ENCODE peak calls at places on chromosomes 5 and 9, in seven cellular contexts. X, F, A, V, C, O and T are unnamed samples.

GRCh38 chr9:81314525-81314924 is 374.8 kb downstream of the TLE1 start:
- DNase-seq in V (no peak), F (no peak), O (peak), X (no peak), A (no peak), C (no peak), T (no peak)

GRCh38 chr5:140165921-140166270 is 9.1 kb upstream of the CYSTM1 start:
- DNase-seq in F (no peak), C (no peak), V (no peak), O (no peak), A (no peak), X (no peak), T (no peak)

GRCh38 chr9:109349431-109349846 is 28.6 kb upstream of the EPB41L4B start:
- DNase-seq in V (no peak), O (peak), X (no peak), A (no peak), F (no peak), C (no peak), T (no peak)

GRCh38 chr9:114631166-114631565 is 20.1 kb downstream of the TMEM268 start:
- DNase-seq in X (no peak), F (no peak), C (no peak), O (no peak), A (no peak), V (no peak), T (no peak)

GRCh38 chr5:61246768-61247307 is 84.6 kb upstream of the SMIM15 start:
- DNase-seq in O (no peak), F (no peak), V (no peak), C (no peak), A (no peak), X (no peak), T (no peak)

GRCh38 chr5:86709157-86709881 is 91.6 kb downstream of the COX7C start:
- DNase-seq in X (no peak), C (no peak), V (no peak), F (peak), O (no peak), A (no peak), T (no peak)

GRCh38 chr9:19255112-19255511 is 24.6 kb downstream of the DENND4C start:
- DNase-seq in F (no peak), X (no peak), V (no peak), C (no peak), O (no peak), A (no peak), T (no peak)

GRCh38 chr5:56270058-56270457 is 36.9 kb upstream of the ANKRD55 start:
- DNase-seq in V (no peak), X (no peak), F (no peak), O (no peak), C (peak), A (no peak), T (peak)

GRCh38 chr9:133979921-133980863 is 11.9 kb downstream of the VAV2 start:
- DNase-seq in A (no peak), V (no peak), X (no peak), C (peak), O (peak), F (no peak), T (no peak)

GRCh38 chr5:28580616-28581015 is 1542.2 kb upstream of the CDH9 start:
- DNase-seq in O (no peak), V (no peak), F (no peak), A (no peak), X (no peak), C (no peak), T (no peak)

GRCh38 chr5:179143446-179143845 is 83.3 kb downstream of the ZNF354C start:
- DNase-seq in X (peak), V (no peak), O (no peak), A (no peak), F (no peak), C (peak), T (no peak)
- TF ChIP-seq CTCF in X (peak), V (no peak), O (no peak), A (no peak), F (no peak), C (peak), T (no peak)

GRCh38 chr5:111256128-111256527 is 31.9 kb downstream of the CAMK4 start:
- DNase-seq in O (no peak), X (no peak), A (no peak), V (no peak), F (no peak), C (no peak), T (no peak)

GRCh38 chr5:111254613-111255012 is 30.4 kb downstream of the CAMK4 start:
- DNase-seq in V (no peak), F (no peak), A (no peak), O (no peak), C (peak), X (no peak), T (no peak)

GRCh38 chr5:111251941-111252340 is 27.8 kb downstream of the CAMK4 start:
- DNase-seq in C (no peak), V (no peak), X (no peak), F (no peak), A (no peak), O (no peak), T (no peak)

GRCh38 chr5:111248571-111248970 is 24.4 kb downstream of the CAMK4 start:
- DNase-seq in C (no peak), F (no peak), A (no peak), X (no peak), O (no peak), V (no peak), T (no peak)

GRCh38 chr5:111252799-111253564 is 28.8 kb downstream of the CAMK4 start:
- DNase-seq in X (no peak), V (no peak), O (no peak), F (no peak), C (peak), A (no peak), T (no peak)
- H3K4me3 ChIP-seq in X (no peak), V (no peak), O (no peak), F (no peak), C (peak), A (no peak), T (no peak)

GRCh38 chr9:129177443-129177790 is 644 bp downstream of the IER5L start:
- DNase-seq in F (no peak), V (no peak), C (no peak), O (no peak), A (no peak), X (peak), T (no peak)

GRCh38 chr9:129177791-129178578 is at the start of gene IER5L:
- DNase-seq in X (peak), A (peak), O (peak), C (peak), F (peak), V (peak), T (peak)

GRCh38 chr9:129178983-129179382 is 922 bp upstream of the IER5L start:
- DNase-seq in O (peak), V (no peak), X (peak), C (no peak), F (no peak), A (peak), T (peak)

GRCh38 chr9:129176786-129177442 is 1.1 kb downstream of the IER5L start:
- DNase-seq in X (peak), O (peak), V (peak), C (peak), F (peak), A (peak), T (peak)

DNA sequence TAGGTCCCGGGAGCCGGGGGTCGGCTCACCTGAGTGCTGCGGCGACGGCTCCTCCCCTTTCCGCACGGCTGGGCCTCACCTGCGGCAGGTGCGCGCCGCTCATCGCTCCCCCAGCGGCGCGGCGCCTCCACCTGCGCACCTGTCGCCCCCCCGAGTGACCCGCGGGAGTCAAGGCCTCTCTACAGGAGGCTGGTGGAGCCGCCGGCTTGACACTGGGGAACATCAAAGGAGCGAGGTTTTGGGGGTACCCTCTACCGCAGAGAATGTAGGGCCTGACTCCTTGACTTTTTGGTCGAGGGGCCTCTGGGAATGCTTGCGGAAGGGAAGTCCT is 483 bp upstream of the IER5L start:
- DNase-seq in O (peak), C (no peak), F (no peak), V (no peak), X (no peak), A (no peak), T (no peak)
- H3K27ac ChIP-seq in O (no peak), C (no peak), F (no peak), V (no peak), X (no peak), A (no peak), T (peak)

GRCh38 chr5:80686757-80687156 is 32.0 kb upstream of the DHFR start:
- DNase-seq in F (no peak), O (no peak), X (peak), A (no peak), V (no peak), C (peak), T (no peak)
- TF ChIP-seq CTCF in F (peak), O (peak), X (peak), A (peak), V (no peak), C (peak), T (no peak)

GRCh38 chr5:142598338-142598700 is 87.6 kb downstream of the FGF1 start:
- DNase-seq in F (no peak), V (no peak), C (no peak), A (no peak), O (no peak), X (no peak), T (no peak)

GRCh38 chr5:142600092-142600491 is 85.8 kb downstream of the FGF1 start:
- DNase-seq in O (no peak), C (no peak), X (no peak), V (no peak), A (no peak), F (peak), T (no peak)

GRCh38 chr5:142602720-142603245 is 83.1 kb downstream of the FGF1 start:
- DNase-seq in C (no peak), A (no peak), O (no peak), X (no peak), V (no peak), F (no peak), T (no peak)

GRCh38 chr5:142601432-142601831 is 84.5 kb downstream of the FGF1 start:
- DNase-seq in A (no peak), C (no peak), V (no peak), O (no peak), F (no peak), X (peak), T (peak)

DNA sequence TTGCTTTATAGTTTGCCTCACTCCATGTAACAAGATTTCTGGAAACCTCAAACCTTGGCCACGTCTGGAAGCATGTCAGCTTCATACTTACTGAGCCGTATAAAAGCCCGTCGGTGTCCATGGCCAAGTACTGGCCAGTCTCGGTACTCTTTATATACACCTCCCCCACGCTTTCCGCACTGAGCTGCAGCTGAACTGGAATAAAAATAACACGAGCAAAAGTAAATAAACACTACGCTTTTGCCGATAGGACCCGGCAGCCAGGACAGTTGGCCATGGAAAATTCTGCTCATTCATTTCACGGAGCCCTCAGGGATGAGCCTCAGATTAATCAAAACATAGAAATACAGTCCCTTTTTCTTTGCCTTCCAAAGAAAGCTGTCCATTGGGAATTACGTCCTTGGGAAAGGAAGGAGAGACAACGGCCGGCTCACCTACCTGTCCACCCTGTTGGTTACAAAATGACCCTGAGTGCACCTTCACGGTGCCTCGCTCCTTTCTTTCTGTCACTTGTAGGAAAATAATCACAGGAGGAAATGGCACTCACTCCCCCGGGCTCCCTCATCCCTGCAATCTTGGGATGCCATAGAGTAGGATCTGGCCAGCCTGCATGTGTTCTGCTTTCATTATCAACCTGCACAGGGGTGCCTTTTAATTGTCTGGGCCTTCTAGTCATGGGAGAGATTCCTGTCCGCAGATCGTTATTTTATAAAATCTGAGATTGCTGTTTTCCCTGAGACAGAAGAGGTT is 85.1 kb downstream of the FGF1 start:
- DNase-seq in X (no peak), V (peak), O (peak), C (no peak), A (peak), F (peak), T (no peak)
- H3K4me3 ChIP-seq in X (no peak), V (peak), O (no peak), C (no peak), A (peak), F (no peak), T (no peak)